ENCODE peak calls at places on chromosomes 16 and 17, in six cellular contexts. J is T-helper 1 cell; P is NCI-H1436; C is RWPE1; O is left cardiac atrium; R is activated CD4-positive, alpha-beta T cell treated with anti-CD3 and anti-CD28 coated beads, Interleukin-2, amount 50 U/mL, for 1 hour. U is an unnamed sample.

GRCh38 chr16:47574091-47575054 is 113.2 kb downstream of the PHKB start:
- DNase-seq in R (no peak), O (no peak), C (peak; percentile 68), P (no peak), J (no peak), U (no peak)

GRCh38 chr17:82330322-82331239 is 3.0 kb downstream of the SECTM1 start:
- DNase-seq in O (peak; percentile 39), J (no peak), R (no peak), C (peak; percentile 71), P (peak; percentile 85), U (peak; percentile 57)

GRCh38 chr16:72939247-72939646 is 108.7 kb downstream of the ZFHX3 start:
- DNase-seq in R (no peak), P (no peak), J (no peak), O (peak; percentile 59), C (peak; percentile 17), U (no peak)

GRCh38 chr17:57622886-57623433 is 122.1 kb downstream of the CCDC182 start:
- DNase-seq in R (no peak), J (no peak), P (no peak), C (peak; percentile 38), O (peak; percentile 57), U (no peak)

GRCh38 chr17:66221343-66221742 is 7.9 kb downstream of the APOH start:
- DNase-seq in O (no peak), J (no peak), R (no peak), P (no peak), C (no peak), U (no peak)

GRCh38 chr17:17416007-17416399 is 60.8 kb upstream of the MED9 start:
- DNase-seq in O (no peak), J (no peak), P (peak; percentile 72), R (no peak), C (peak; percentile 79), U (no peak)

GRCh38 chr17:17172990-17173389 is 33.1 kb downstream of the PLD6 start:
- DNase-seq in C (no peak), J (no peak), R (no peak), O (no peak), P (no peak), U (no peak)

GRCh38 chr17:50214986-50215730 is 13.7 kb upstream of the COL1A1 start:
- DNase-seq in C (no peak), O (no peak), R (no peak), J (no peak), P (no peak), U (no peak)

GRCh38 chr17:8506145-8506544 is 70.5 kb downstream of the NDEL1 start:
- DNase-seq in R (no peak), J (no peak), C (no peak), P (no peak), O (no peak), U (no peak)

GRCh38 chr16:51880776-51881175 is 666.2 kb downstream of the TOX3 start:
- DNase-seq in J (no peak), P (no peak), R (no peak), C (peak; percentile 66), O (no peak), U (no peak)

GRCh38 chr16:26905336-26905735 is 161.4 kb upstream of the C16orf82 start:
- DNase-seq in O (no peak), R (no peak), P (no peak), J (no peak), C (no peak), U (no peak)

GRCh38 chr16:88524973-88525662 is 45.1 kb upstream of the ZC3H18 start:
- DNase-seq in C (no peak), O (no peak), R (no peak), J (no peak), P (no peak), U (no peak)

GRCh38 chr16:7268182-7268581 is 64.5 kb upstream of the RBFOX1 start:
- DNase-seq in P (peak; percentile 44), R (no peak), J (no peak), C (no peak), O (no peak), U (no peak)

GRCh38 chr17:27513849-27514248 is 57.6 kb downstream of the KSR1 start:
- DNase-seq in R (no peak), J (no peak), O (no peak), C (no peak), P (no peak), U (no peak)

GRCh38 chr16:29784901-29785500 is 5.5 kb upstream of the KIF22 start:
- DNase-seq in P (no peak), O (peak; percentile 84), J (peak; percentile 69), R (peak; percentile 79), C (no peak), U (peak; percentile 83)

GRCh38 chr16:82713778-82714177 is 87.0 kb downstream of the CDH13 start:
- DNase-seq in P (no peak), R (no peak), O (no peak), C (no peak), J (no peak), U (no peak)

GRCh38 chr17:17770371-17771059 is 66.3 kb downstream of the SREBF1 start:
- DNase-seq in C (no peak), P (no peak), R (no peak), O (no peak), J (no peak), U (no peak)

GRCh38 chr17:80431246-80432195 is 16.6 kb downstream of the ENDOV start:
- DNase-seq in J (no peak), R (no peak), C (no peak), P (no peak), O (peak; percentile 7), U (peak; percentile 40)

GRCh38 chr17:16407911-16408588 is 7.3 kb upstream of the TRPV2 start:
- DNase-seq in J (no peak), P (no peak), R (no peak), O (peak; percentile 80), C (peak; percentile 38), U (peak; percentile 70)

GRCh38 chr17:50593321-50593720 is 32.8 kb downstream of the CACNA1G start:
- DNase-seq in O (peak; percentile 56), R (no peak), J (no peak), C (no peak), P (peak; percentile 83), U (peak; percentile 85)